ENCODE peak calls at places on chromosomes 4 and X, in five cellular contexts. One of them, this sample, is unnamed.

GRCh38 chr4:99586747-99587146 is 12.1 kb downstream of the MTTP start:
- DNase-seq in sigmoid colon: no peak
- DNase-seq in suprapubic skin: no peak
- DNase-seq in A549: no peak
- DNase-seq in transverse colon: no peak
- DNase-seq in this sample: no peak

GRCh38 chr4:143336828-143337599 is at the start of gene GAB1:
- DNase-seq in sigmoid colon: peak; percentile 89
- DNase-seq in suprapubic skin: peak; percentile 85
- DNase-seq in A549: peak; percentile 13
- DNase-seq in transverse colon: peak; percentile 86
- DNase-seq in this sample: no peak

GRCh38 chr4:102693266-102693850 is 67.4 kb downstream of the MANBA start:
- DNase-seq in sigmoid colon: no peak
- DNase-seq in suprapubic skin: no peak
- DNase-seq in A549: no peak
- DNase-seq in transverse colon: no peak
- DNase-seq in this sample: no peak

GRCh38 chrX:50082741-50083140 is 118.1 kb downstream of the AKAP4 start:
- DNase-seq in sigmoid colon: no peak
- DNase-seq in suprapubic skin: no peak
- DNase-seq in A549: no peak
- DNase-seq in transverse colon: no peak
- DNase-seq in this sample: no peak

GRCh38 chr4:156101571-156101970 is 147.9 kb upstream of the CTSO start:
- DNase-seq in sigmoid colon: no peak
- DNase-seq in suprapubic skin: no peak
- DNase-seq in A549: no peak
- DNase-seq in transverse colon: no peak
- DNase-seq in this sample: no peak

GRCh38 chrX:40207626-40208025 is 109.9 kb upstream of the BCOR start:
- DNase-seq in sigmoid colon: no peak
- DNase-seq in suprapubic skin: no peak
- DNase-seq in A549: no peak
- DNase-seq in transverse colon: no peak
- DNase-seq in this sample: no peak

GRCh38 chr4:125666635-125667034 is 351.9 kb downstream of the FAT4 start:
- DNase-seq in sigmoid colon: no peak
- DNase-seq in suprapubic skin: no peak
- DNase-seq in A549: no peak
- DNase-seq in transverse colon: no peak
- DNase-seq in this sample: no peak

GRCh38 chrX:21658152-21658737 is at the start of gene KLHL34:
- DNase-seq in sigmoid colon: no peak
- DNase-seq in suprapubic skin: no peak
- DNase-seq in A549: no peak
- DNase-seq in transverse colon: peak; percentile 8
- DNase-seq in this sample: no peak

GRCh38 chrX:6729581-6729980 is 194.7 kb upstream of the VCX3A start:
- DNase-seq in sigmoid colon: no peak
- DNase-seq in suprapubic skin: no peak
- DNase-seq in A549: no peak
- DNase-seq in transverse colon: no peak
- DNase-seq in this sample: no peak

GRCh38 chrX:153805436-153805835 is 11.0 kb downstream of the SSR4 start:
- DNase-seq in sigmoid colon: no peak
- DNase-seq in suprapubic skin: no peak
- DNase-seq in A549: no peak
- DNase-seq in transverse colon: no peak
- DNase-seq in this sample: no peak

GRCh38 chr4:78481180-78481579 is 70.4 kb upstream of the ANXA3 start:
- DNase-seq in sigmoid colon: no peak
- DNase-seq in suprapubic skin: no peak
- DNase-seq in A549: no peak
- DNase-seq in transverse colon: no peak
- DNase-seq in this sample: no peak

GRCh38 chr4:680565-680930 is 6.2 kb downstream of the MYL5 start:
- DNase-seq in sigmoid colon: peak; percentile 71
- DNase-seq in suprapubic skin: peak; percentile 80
- DNase-seq in A549: no peak
- DNase-seq in transverse colon: peak; percentile 55
- DNase-seq in this sample: no peak

GRCh38 chr4:61540944-61541343 is 340.8 kb downstream of the ADGRL3 start:
- DNase-seq in sigmoid colon: no peak
- DNase-seq in suprapubic skin: no peak
- DNase-seq in A549: peak; percentile 0
- DNase-seq in transverse colon: peak; percentile 80
- DNase-seq in this sample: no peak

GRCh38 chr4:104394409-104394813 is 100.3 kb downstream of the CXXC4 start:
- DNase-seq in sigmoid colon: no peak
- DNase-seq in suprapubic skin: no peak
- DNase-seq in A549: no peak
- DNase-seq in transverse colon: no peak
- DNase-seq in this sample: no peak

GRCh38 chrX:74931214-74931613 is 6.0 kb upstream of the NEXMIF start:
- DNase-seq in sigmoid colon: no peak
- DNase-seq in suprapubic skin: no peak
- DNase-seq in A549: no peak
- DNase-seq in transverse colon: no peak
- DNase-seq in this sample: no peak

GRCh38 chrX:76538860-76539259 is 111.3 kb downstream of the MAGEE1 start:
- DNase-seq in sigmoid colon: no peak
- DNase-seq in suprapubic skin: no peak
- DNase-seq in A549: no peak
- DNase-seq in transverse colon: no peak
- DNase-seq in this sample: no peak

GRCh38 chrX:55489315-55490009 is at the start of gene USP51:
- DNase-seq in sigmoid colon: peak; percentile 82
- DNase-seq in suprapubic skin: peak; percentile 72
- DNase-seq in A549: peak; percentile 5
- DNase-seq in transverse colon: peak; percentile 34
- DNase-seq in this sample: peak; percentile 89

GRCh38 chrX:56289449-56289848 is 57.3 kb downstream of the KLF8 start:
- DNase-seq in sigmoid colon: no peak
- DNase-seq in suprapubic skin: no peak
- DNase-seq in A549: no peak
- DNase-seq in transverse colon: no peak
- DNase-seq in this sample: no peak

GRCh38 chrX:42524374-42524773 is 253.6 kb downstream of the PPP1R2C start:
- DNase-seq in sigmoid colon: no peak
- DNase-seq in suprapubic skin: no peak
- DNase-seq in A549: no peak
- DNase-seq in transverse colon: no peak
- DNase-seq in this sample: no peak

GRCh38 chrX:30573125-30573524 is 4.4 kb downstream of the TASL start:
- DNase-seq in sigmoid colon: no peak
- DNase-seq in suprapubic skin: no peak
- DNase-seq in A549: no peak
- DNase-seq in transverse colon: no peak
- DNase-seq in this sample: no peak

GRCh38 chr4:75547647-75548387 is 8.0 kb upstream of the ODAPH start:
- DNase-seq in sigmoid colon: peak; percentile 75
- DNase-seq in suprapubic skin: no peak
- DNase-seq in A549: no peak
- DNase-seq in transverse colon: peak; percentile 42
- DNase-seq in this sample: no peak

GRCh38 chr4:133866328-133866699 is 335.3 kb downstream of the PABPC4L start:
- DNase-seq in sigmoid colon: no peak
- DNase-seq in suprapubic skin: no peak
- DNase-seq in A549: no peak
- DNase-seq in transverse colon: no peak
- DNase-seq in this sample: no peak

GRCh38 chrX:132272826-132273225 is 53.6 kb upstream of the RAP2C start:
- DNase-seq in sigmoid colon: no peak
- DNase-seq in suprapubic skin: no peak
- DNase-seq in A549: no peak
- DNase-seq in transverse colon: no peak
- DNase-seq in this sample: no peak

GRCh38 chrX:118255921-118256320 is 90.0 kb upstream of the WDR44 start:
- DNase-seq in sigmoid colon: no peak
- DNase-seq in suprapubic skin: no peak
- DNase-seq in A549: no peak
- DNase-seq in transverse colon: no peak
- DNase-seq in this sample: no peak

GRCh38 chrX:1205681-1206611 is 6.5 kb downstream of the CRLF2 start:
- DNase-seq in sigmoid colon: peak; percentile 13
- DNase-seq in suprapubic skin: no peak
- DNase-seq in A549: peak; percentile 65
- DNase-seq in transverse colon: peak; percentile 18
- DNase-seq in this sample: no peak

GRCh38 chrX:153648358-153649177 is 1.6 kb downstream of the DUSP9 start:
- DNase-seq in sigmoid colon: peak; percentile 51
- DNase-seq in suprapubic skin: peak; percentile 40
- DNase-seq in A549: no peak
- DNase-seq in transverse colon: no peak
- DNase-seq in this sample: no peak

GRCh38 chr4:16524911-16525574 is 298.8 kb upstream of the TAPT1 start:
- DNase-seq in sigmoid colon: no peak
- DNase-seq in suprapubic skin: no peak
- DNase-seq in A549: no peak
- DNase-seq in transverse colon: no peak
- DNase-seq in this sample: no peak

GRCh38 chrX:71536285-71536684 is 3.4 kb downstream of the OGT start:
- DNase-seq in sigmoid colon: no peak
- DNase-seq in suprapubic skin: no peak
- DNase-seq in A549: no peak
- DNase-seq in transverse colon: no peak
- DNase-seq in this sample: no peak

GRCh38 chr4:139556071-139556734 is at the start of gene SETD7:
- DNase-seq in sigmoid colon: peak; percentile 90
- DNase-seq in suprapubic skin: peak; percentile 90
- DNase-seq in A549: peak; percentile 38
- DNase-seq in transverse colon: peak; percentile 79
- DNase-seq in this sample: peak; percentile 95

GRCh38 chr4:139555705-139556070 is 331 bp downstream of the SETD7 start:
- DNase-seq in sigmoid colon: peak; percentile 82
- DNase-seq in suprapubic skin: peak; percentile 83
- DNase-seq in A549: no peak
- DNase-seq in transverse colon: peak; percentile 49
- DNase-seq in this sample: no peak

GRCh38 chr4:139558235-139559094 is 2.4 kb upstream of the SETD7 start:
- DNase-seq in sigmoid colon: peak; percentile 68
- DNase-seq in suprapubic skin: no peak
- DNase-seq in A549: no peak
- DNase-seq in transverse colon: no peak
- DNase-seq in this sample: no peak

GRCh38 chr4:139557506-139558110 is 1.6 kb upstream of the SETD7 start:
- DNase-seq in sigmoid colon: no peak
- DNase-seq in suprapubic skin: no peak
- DNase-seq in A549: no peak
- DNase-seq in transverse colon: no peak
- DNase-seq in this sample: no peak

DNA sequence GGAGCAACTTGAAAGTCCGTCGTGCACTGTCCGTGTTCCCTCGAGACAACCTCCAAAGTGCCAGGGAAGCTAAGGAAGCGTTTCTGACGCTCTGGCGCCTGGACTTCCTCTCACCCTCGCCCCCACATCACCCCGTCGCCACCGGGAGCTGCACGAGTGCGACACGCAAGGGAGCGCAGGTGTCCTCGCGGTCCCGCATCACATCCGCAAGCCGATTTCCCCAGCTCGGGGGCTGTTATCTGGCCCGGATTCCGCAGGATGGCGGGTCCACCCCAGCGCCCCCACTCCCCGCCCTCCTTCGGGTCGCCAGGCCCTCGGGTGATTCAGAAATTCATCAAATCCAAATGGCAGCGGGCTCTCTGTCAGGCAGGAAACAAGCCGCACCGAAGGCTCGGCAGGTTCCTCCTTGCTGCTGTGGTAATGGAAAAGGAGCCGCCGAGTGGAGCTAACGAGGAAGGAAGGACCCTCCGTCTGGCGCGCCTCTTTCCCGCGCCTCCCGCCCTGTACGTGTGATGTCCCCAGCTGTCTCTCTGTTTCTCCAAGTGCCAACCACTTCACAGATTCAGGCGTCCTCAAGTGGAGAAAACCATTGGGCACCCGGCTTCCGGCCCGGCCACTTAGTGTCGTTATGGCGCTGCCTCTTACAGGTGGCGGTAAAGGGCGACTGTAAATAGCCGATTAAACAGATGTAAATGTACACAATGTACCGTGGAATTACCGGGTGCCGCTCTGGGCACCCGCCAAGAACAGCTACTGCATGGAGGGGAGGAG is 901 bp upstream of the SETD7 start:
- DNase-seq in sigmoid colon: peak; percentile 79
- DNase-seq in suprapubic skin: peak; percentile 82
- DNase-seq in A549: peak; percentile 35
- DNase-seq in transverse colon: peak; percentile 81
- DNase-seq in this sample: no peak
- TF ChIP-seq CTCF in sigmoid colon: no peak
- TF ChIP-seq CTCF in suprapubic skin: no peak
- TF ChIP-seq CTCF in A549: no peak
- TF ChIP-seq CTCF in transverse colon: peak; percentile 9
- TF ChIP-seq CTCF in this sample: no peak

GRCh38 chrX:46649421-46650260 is 76.1 kb downstream of the CHST7 start:
- DNase-seq in sigmoid colon: peak; percentile 75
- DNase-seq in suprapubic skin: no peak
- DNase-seq in A549: no peak
- DNase-seq in transverse colon: peak; percentile 23
- DNase-seq in this sample: no peak
- TF ChIP-seq EP300 in sigmoid colon: no peak
- TF ChIP-seq EP300 in suprapubic skin: no peak
- TF ChIP-seq EP300 in A549: no peak
- TF ChIP-seq EP300 in transverse colon: no peak
- TF ChIP-seq EP300 in this sample: no peak

DNA sequence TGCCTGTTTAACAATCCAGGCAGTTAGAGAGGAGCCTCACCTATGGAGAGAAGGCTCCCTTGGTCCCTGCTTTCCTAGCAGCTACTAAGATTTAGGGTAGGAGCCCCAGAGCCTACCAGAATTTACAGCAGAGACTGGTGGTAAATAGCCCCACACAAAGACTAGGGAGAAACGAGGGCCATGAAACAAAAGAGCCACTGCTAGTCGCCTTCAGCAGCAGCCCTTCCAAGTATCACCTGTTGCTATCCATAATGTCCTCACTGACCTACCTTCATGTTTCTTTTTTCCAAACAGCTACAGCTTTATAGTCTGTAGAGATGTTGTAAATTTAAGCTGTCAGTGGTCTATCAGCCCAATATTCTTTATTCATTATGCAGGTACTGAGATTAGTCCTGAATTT is 25.3 kb downstream of the ARHGEF6 start:
- DNase-seq in sigmoid colon: no peak
- DNase-seq in suprapubic skin: no peak
- DNase-seq in A549: no peak
- DNase-seq in transverse colon: no peak
- DNase-seq in this sample: no peak
- TF ChIP-seq CTCF in sigmoid colon: no peak
- TF ChIP-seq CTCF in suprapubic skin: no peak
- TF ChIP-seq CTCF in A549: no peak
- TF ChIP-seq CTCF in transverse colon: no peak
- TF ChIP-seq CTCF in this sample: no peak

DNA sequence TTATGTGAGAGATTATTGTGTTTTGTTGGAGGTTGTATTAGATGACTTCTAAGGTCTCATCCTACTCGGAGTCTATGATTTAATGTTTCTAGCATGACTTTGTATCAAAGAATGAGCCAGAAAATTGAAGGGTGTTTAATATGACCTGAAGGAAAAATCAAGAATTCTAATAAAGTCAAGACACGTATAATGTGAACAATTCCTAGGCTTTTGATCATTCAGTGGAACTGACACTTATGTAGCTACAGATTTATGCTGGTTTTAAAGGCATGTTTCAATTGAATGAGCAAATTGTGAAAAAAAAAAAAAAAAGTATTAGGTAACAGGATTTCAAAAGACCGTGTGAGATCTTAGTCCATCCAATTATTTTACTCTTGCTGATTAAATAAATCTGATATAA is 64.9 kb downstream of the GRID2 start:
- DNase-seq in sigmoid colon: no peak
- DNase-seq in suprapubic skin: no peak
- DNase-seq in A549: no peak
- DNase-seq in transverse colon: no peak
- DNase-seq in this sample: no peak
- TF ChIP-seq EP300 in sigmoid colon: no peak
- TF ChIP-seq EP300 in suprapubic skin: no peak
- TF ChIP-seq EP300 in A549: no peak
- TF ChIP-seq EP300 in transverse colon: no peak
- TF ChIP-seq EP300 in this sample: no peak

This sample was measured in esophagus muscularis mucosa.